ENCODE peak calls at places on chromosomes 11 and 22, in eight cellular contexts. A is Calu3, O is adrenal gland, C is GM10248, N is dorsolateral prefrontal cortex, Y is ovary, F is OCI-LY7, T is AG10803. D is an unnamed sample.

GRCh38 chr11:73095613-73096012 is 46.5 kb downstream of the FCHSD2 start:
- DNase-seq in A (no peak), O (peak), C (no peak), N (no peak), Y (no peak), F (no peak), T (no peak), D (no peak)

GRCh38 chr22:30266445-30267381 is at the start of gene OSM:
- DNase-seq in A (no peak), O (peak), C (no peak), N (no peak), Y (no peak), F (peak), T (no peak), D (no peak)

GRCh38 chr11:9462806-9463537 is 2.2 kb downstream of the ZNF143 start:
- DNase-seq in A (no peak), O (no peak), C (no peak), N (no peak), Y (no peak), F (no peak), T (no peak), D (peak)

GRCh38 chr11:43969543-43969942 is 27.1 kb downstream of the C11orf96 start:
- DNase-seq in A (no peak), O (peak), C (no peak), N (no peak), Y (no peak), F (no peak), T (no peak), D (no peak)

GRCh38 chr11:66020618-66021357 is 5.5 kb downstream of the CATSPER1 start:
- DNase-seq in A (peak), O (peak), C (no peak), N (no peak), Y (no peak), F (no peak), T (peak), D (no peak)

GRCh38 chr11:30128269-30128932 is 102.4 kb upstream of the FSHB start:
- DNase-seq in A (peak), O (peak), C (peak), N (no peak), Y (no peak), F (peak), T (peak), D (peak)

GRCh38 chr22:22995166-22995565 is 75.2 kb upstream of the GNAZ start:
- DNase-seq in A (no peak), O (no peak), C (no peak), N (no peak), Y (no peak), F (peak), T (no peak), D (no peak)

GRCh38 chr22:47836957-47837356 is 1074.5 kb downstream of the TBC1D22A start:
- DNase-seq in A (no peak), O (no peak), C (no peak), N (no peak), Y (no peak), F (no peak), T (peak), D (no peak)

GRCh38 chr22:46666577-46667244 is 46.5 kb downstream of the GRAMD4 start:
- DNase-seq in A (no peak), O (no peak), C (no peak), N (no peak), Y (no peak), F (no peak), T (no peak), D (no peak)
- TF ChIP-seq CTCF in A (no peak), O (no peak), C (no peak), N (no peak), Y (no peak), F (no peak), T (no peak), D (no peak)

DNA sequence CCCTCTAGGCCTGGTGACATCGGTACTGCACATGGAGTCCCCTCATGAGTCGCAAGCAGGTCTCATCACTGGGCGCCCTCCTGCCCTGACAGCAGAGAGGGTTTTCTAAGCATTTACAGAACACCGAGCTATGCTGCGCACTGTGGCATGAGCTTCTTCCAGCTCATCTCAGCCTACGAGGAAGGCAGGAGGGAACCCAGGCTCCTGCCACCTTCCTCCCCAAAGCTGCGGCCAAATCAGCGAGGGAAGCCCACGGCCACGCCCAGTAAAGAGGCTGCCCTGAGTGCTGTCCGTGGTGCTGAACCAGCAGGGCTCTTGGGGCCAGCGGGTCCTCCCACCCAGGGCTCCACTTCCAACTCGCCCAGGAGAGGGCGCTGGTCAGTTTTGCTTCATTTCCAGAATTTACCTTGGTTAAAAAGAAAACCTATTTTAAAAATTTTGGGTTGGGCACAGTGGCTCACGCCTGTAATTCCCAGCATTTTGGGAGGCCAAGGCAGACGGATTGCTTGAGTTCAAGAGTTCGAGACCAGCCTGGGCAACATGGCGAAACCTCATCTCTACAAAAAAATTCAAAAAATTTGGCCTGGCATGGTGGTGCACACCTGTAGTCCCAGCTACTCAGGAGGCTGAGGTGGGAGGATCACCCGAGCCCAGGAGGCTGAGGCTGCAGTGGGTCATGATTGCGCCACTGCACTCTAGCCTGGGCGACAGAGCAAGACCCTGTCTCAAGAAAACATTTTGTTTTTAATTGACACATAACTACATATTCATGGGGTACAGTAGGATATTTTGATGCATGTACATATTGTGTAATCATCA is 34.2 kb downstream of the PHF21B start:
- DNase-seq in A (peak), O (peak), C (peak), N (peak), Y (peak), F (peak), T (peak), D (peak)
- TF ChIP-seq CTCF in A (peak), O (peak), C (peak), N (peak), Y (peak), F (peak), T (peak), D (peak)

GRCh38 chr11:7846003-7846402 is 49.3 kb upstream of the OR5P2 start:
- DNase-seq in A (no peak), O (no peak), C (no peak), N (no peak), Y (no peak), F (no peak), T (no peak), D (no peak)

GRCh38 chr11:7851391-7851790 is 54.6 kb upstream of the OR5P2 start:
- DNase-seq in A (peak), O (no peak), C (no peak), N (no peak), Y (no peak), F (no peak), T (no peak), D (no peak)
- TF ChIP-seq CTCF in A (no peak), O (no peak), C (no peak), N (no peak), Y (no peak), F (peak), T (no peak), D (peak)

GRCh38 chr11:61297741-61298140 is 2.6 kb upstream of the VWCE start:
- DNase-seq in A (no peak), O (peak), C (no peak), N (no peak), Y (peak), F (no peak), T (peak), D (no peak)

GRCh38 chr11:61293869-61294716 is 1.0 kb downstream of the VWCE start:
- DNase-seq in A (peak), O (peak), C (peak), N (no peak), Y (peak), F (peak), T (peak), D (peak)

GRCh38 chr11:61297341-61297740 is 2.2 kb upstream of the VWCE start:
- DNase-seq in A (no peak), O (no peak), C (no peak), N (no peak), Y (peak), F (no peak), T (peak), D (no peak)

GRCh38 chr11:61295596-61295926 is 445 bp upstream of the VWCE start:
- DNase-seq in A (no peak), O (no peak), C (no peak), N (no peak), Y (no peak), F (no peak), T (no peak), D (no peak)

GRCh38 chr11:61294717-61295595 is at the start of gene VWCE:
- DNase-seq in A (peak), O (peak), C (peak), N (peak), Y (peak), F (peak), T (peak), D (peak)
- TF ChIP-seq CTCF in A (peak), O (no peak), C (peak), N (peak), Y (peak), F (peak), T (peak), D (peak)

GRCh38 chr11:70066136-70066520 is 12.0 kb upstream of the ANO1 start:
- DNase-seq in A (no peak), O (no peak), C (no peak), N (no peak), Y (no peak), F (no peak), T (no peak), D (no peak)
- TF ChIP-seq CTCF in A (no peak), O (no peak), C (no peak), N (no peak), Y (no peak), F (no peak), T (no peak), D (no peak)

GRCh38 chr22:28112548-28113043 is 193.5 kb upstream of the PITPNB start:
- DNase-seq in A (peak), O (peak), C (no peak), N (no peak), Y (no peak), F (peak), T (peak), D (peak)
- TF ChIP-seq CTCF in A (peak), O (no peak), C (peak), N (peak), Y (no peak), F (peak), T (peak), D (peak)

D was measured in GM13977.